ENCODE peak calls at places on chromosomes 16 and 17, in seven cellular contexts. V, T, M, L, I, J and A are unnamed samples.

GRCh38 chr17:4004517-4005295 is 40.5 kb upstream of the ATP2A3 start:
- DNase-seq in V (peak), T (peak), M (no peak), L (peak), I (peak), J (peak), A (peak)

GRCh38 chr17:51056813-51057510 is 63.7 kb downstream of the SPAG9 start:
- DNase-seq in V (peak), T (peak), M (peak), L (peak), I (no peak), J (peak), A (peak)

GRCh38 chr16:77971306-77972131 is 50.8 kb upstream of the CLEC3A start:
- DNase-seq in V (peak), T (peak), M (peak), L (peak), I (peak), J (peak), A (peak)

GRCh38 chr17:50853015-50853615 is 13.0 kb downstream of the TOB1 start:
- DNase-seq in V (no peak), T (no peak), M (no peak), L (no peak), I (no peak), J (no peak), A (no peak)

GRCh38 chr16:8727857-8728618 is 53.6 kb downstream of the ABAT start:
- DNase-seq in V (no peak), T (no peak), M (no peak), L (no peak), I (no peak), J (no peak), A (no peak)

GRCh38 chr17:1073241-1073962 is 76.5 kb downstream of the TIMM22 start:
- DNase-seq in V (no peak), T (no peak), M (no peak), L (no peak), I (no peak), J (no peak), A (peak)

GRCh38 chr16:68072038-68072695 is 13.0 kb upstream of the NFATC3 start:
- DNase-seq in V (no peak), T (no peak), M (peak), L (peak), I (peak), J (no peak), A (peak)

GRCh38 chr16:13633381-13633861 is 286.5 kb upstream of the ERCC4 start:
- DNase-seq in V (no peak), T (no peak), M (no peak), L (no peak), I (no peak), J (no peak), A (no peak)

GRCh38 chr17:697682-698081 is 17.0 kb downstream of the VPS53 start:
- DNase-seq in V (no peak), T (no peak), M (no peak), L (no peak), I (no peak), J (no peak), A (no peak)

GRCh38 chr16:21214086-21214485 is 2.7 kb upstream of the ZP2 start:
- DNase-seq in V (no peak), T (no peak), M (no peak), L (no peak), I (no peak), J (no peak), A (no peak)

GRCh38 chr17:6843241-6843890 is 11.8 kb upstream of the TEKT1 start:
- DNase-seq in V (no peak), T (peak), M (peak), L (no peak), I (no peak), J (peak), A (no peak)

GRCh38 chr17:47179141-47179540 is 10.0 kb downstream of the CDC27 start:
- DNase-seq in V (no peak), T (no peak), M (no peak), L (no peak), I (no peak), J (no peak), A (no peak)

GRCh38 chr17:35894206-35894605 is 14.0 kb upstream of the CCL5 start:
- DNase-seq in V (no peak), T (no peak), M (no peak), L (no peak), I (no peak), J (no peak), A (no peak)

GRCh38 chr17:76868176-76868668 is at the start of gene MGAT5B:
- DNase-seq in V (peak), T (peak), M (peak), L (peak), I (peak), J (peak), A (peak)

GRCh38 chr17:75842411-75842810 is 1.8 kb downstream of the UNC13D start:
- DNase-seq in V (no peak), T (no peak), M (no peak), L (no peak), I (no peak), J (no peak), A (no peak)

GRCh38 chr17:33267279-33267790 is 25.8 kb downstream of the ASIC2 start:
- DNase-seq in V (no peak), T (no peak), M (peak), L (no peak), I (no peak), J (no peak), A (no peak)

GRCh38 chr16:30956601-30957455 is 726 bp upstream of the SETD1A start:
- DNase-seq in V (peak), T (peak), M (peak), L (peak), I (peak), J (peak), A (peak)

GRCh38 chr16:56505174-56505573 is 14.7 kb downstream of the BBS2 start:
- DNase-seq in V (no peak), T (no peak), M (no peak), L (no peak), I (no peak), J (no peak), A (no peak)

GRCh38 chr17:79002796-79003593 is 6.6 kb downstream of the CANT1 start:
- DNase-seq in V (no peak), T (no peak), M (no peak), L (peak), I (no peak), J (no peak), A (no peak)

GRCh38 chr17:81000631-81001357 is 9.2 kb downstream of the CHMP6 start:
- DNase-seq in V (peak), T (no peak), M (no peak), L (peak), I (peak), J (no peak), A (no peak)

GRCh38 chr17:13478326-13478830 is 123.4 kb downstream of the HS3ST3A1 start:
- DNase-seq in V (no peak), T (no peak), M (no peak), L (no peak), I (no peak), J (no peak), A (no peak)

GRCh38 chr17:82297280-82297803 is 20.1 kb downstream of the CD7 start:
- DNase-seq in V (peak), T (no peak), M (no peak), L (peak), I (peak), J (no peak), A (peak)

GRCh38 chr17:36923814-36924221 is 13.5 kb upstream of the LHX1 start:
- DNase-seq in V (no peak), T (no peak), M (no peak), L (no peak), I (no peak), J (no peak), A (no peak)

GRCh38 chr17:19328441-19329061 is 34.0 kb downstream of the B9D1 start:
- DNase-seq in V (no peak), T (no peak), M (no peak), L (no peak), I (no peak), J (no peak), A (no peak)

GRCh38 chr16:53291757-53292392 is 142.4 kb upstream of the RBL2 start:
- DNase-seq in V (no peak), T (no peak), M (peak), L (no peak), I (no peak), J (no peak), A (no peak)

GRCh38 chr17:67211742-67212141 is 33.3 kb downstream of the HELZ start:
- DNase-seq in V (no peak), T (no peak), M (peak), L (no peak), I (no peak), J (no peak), A (no peak)

GRCh38 chr16:85449885-85450245 is 163.3 kb upstream of the GSE1 start:
- DNase-seq in V (no peak), T (no peak), M (no peak), L (no peak), I (no peak), J (no peak), A (no peak)

GRCh38 chr16:85446846-85447656 is 166.1 kb upstream of the GSE1 start:
- DNase-seq in V (peak), T (no peak), M (no peak), L (no peak), I (peak), J (no peak), A (no peak)

GRCh38 chr16:85449195-85449884 is 163.8 kb upstream of the GSE1 start:
- DNase-seq in V (no peak), T (no peak), M (no peak), L (no peak), I (no peak), J (no peak), A (no peak)

GRCh38 chr16:85447657-85448313 is 165.3 kb upstream of the GSE1 start:
- DNase-seq in V (no peak), T (no peak), M (no peak), L (no peak), I (no peak), J (no peak), A (no peak)

GRCh38 chr16:85448557-85449194 is 164.4 kb upstream of the GSE1 start:
- DNase-seq in V (peak), T (no peak), M (no peak), L (peak), I (peak), J (no peak), A (no peak)
- H3K27ac ChIP-seq in V (peak), T (no peak), M (no peak), L (peak), I (peak), J (no peak), A (peak)

DNA sequence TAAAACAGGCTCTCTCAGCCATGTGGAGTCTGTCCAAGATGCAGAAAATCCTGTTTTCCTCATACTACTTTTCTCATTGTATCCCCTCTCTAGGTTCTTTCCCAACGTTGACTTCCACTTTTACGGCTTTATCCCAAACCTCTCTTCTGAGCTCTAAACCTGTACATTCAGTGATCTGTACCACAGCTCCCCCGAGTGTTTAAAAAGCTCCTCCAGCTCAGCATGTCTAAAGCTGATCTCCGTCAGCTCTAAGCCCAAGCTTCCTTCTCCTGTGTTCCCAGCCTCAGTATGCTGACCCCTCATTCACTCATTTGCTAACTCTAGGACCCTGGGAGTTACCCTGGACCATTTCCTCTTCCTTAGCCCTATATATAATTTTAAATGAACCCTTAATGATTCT is 144.6 kb downstream of the DNAH9 start:
- DNase-seq in V (no peak), T (no peak), M (no peak), L (no peak), I (no peak), J (peak), A (no peak)
- TF ChIP-seq CTCF in V (no peak), T (no peak), M (no peak), L (peak), I (no peak), J (peak), A (no peak)

DNA sequence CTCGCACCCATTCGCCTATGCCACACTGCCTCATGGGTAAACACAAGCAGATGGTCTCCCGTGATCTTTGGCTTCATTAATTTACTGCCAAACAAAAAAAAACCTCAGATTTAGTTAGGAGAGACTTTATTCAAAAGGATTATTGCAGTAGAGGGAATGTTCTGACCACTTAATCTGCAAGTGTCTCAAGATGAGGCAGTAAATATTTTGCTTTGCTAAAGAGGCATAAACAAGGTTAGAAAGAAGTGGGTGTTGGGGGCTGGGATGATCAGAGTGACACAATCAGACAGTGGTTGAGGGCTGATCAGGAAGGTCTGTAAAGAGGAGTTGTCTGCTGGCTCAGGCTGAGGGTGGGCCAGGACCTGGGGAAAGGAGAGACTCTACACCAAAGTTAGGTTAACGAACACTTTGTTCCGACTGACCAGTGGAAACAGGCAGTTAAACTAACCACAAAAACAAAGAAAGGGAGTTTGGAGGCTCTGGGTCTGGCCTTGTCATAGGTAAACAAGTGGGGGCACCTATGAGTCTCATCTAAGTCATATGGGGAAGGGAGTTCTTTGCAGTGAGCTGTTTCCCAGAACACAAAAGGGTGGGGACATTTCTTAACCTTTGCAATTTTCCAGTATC is 28.5 kb downstream of the HSD17B2 start:
- DNase-seq in V (no peak), T (no peak), M (no peak), L (no peak), I (no peak), J (no peak), A (no peak)
- H3K27ac ChIP-seq in V (no peak), T (no peak), M (peak), L (no peak), I (peak), J (no peak), A (no peak)

DNA sequence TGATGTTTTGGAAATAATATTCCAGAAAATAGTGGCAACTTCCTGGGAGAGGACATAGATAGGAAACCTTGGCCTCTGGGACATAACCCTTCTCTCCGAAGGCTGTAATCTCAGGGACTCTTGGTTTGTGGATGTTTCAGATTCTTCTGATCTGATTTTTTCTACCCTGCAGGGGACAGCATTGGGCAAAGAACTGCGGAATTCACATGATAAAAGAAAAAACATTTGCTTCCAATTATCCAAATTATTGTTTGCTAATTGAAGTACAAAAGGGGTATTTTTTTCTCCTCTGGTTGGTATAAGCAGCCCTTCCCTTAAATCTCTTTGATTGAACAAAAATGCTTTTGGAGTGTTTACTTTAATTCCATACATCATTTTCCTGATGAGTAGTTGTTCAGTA is 251.7 kb upstream of the IRX3 start:
- DNase-seq in V (no peak), T (no peak), M (no peak), L (no peak), I (no peak), J (peak), A (no peak)
- TF ChIP-seq CTCF in V (no peak), T (no peak), M (no peak), L (no peak), I (no peak), J (peak), A (no peak)

GRCh38 chr16:11556945-11557720 is 29.6 kb downstream of the LITAF start:
- DNase-seq in V (no peak), T (no peak), M (no peak), L (no peak), I (no peak), J (no peak), A (no peak)
- H3K27ac ChIP-seq in V (peak), T (no peak), M (no peak), L (no peak), I (peak), J (no peak), A (no peak)

GRCh38 chr16:88060524-88061219 is 109.4 kb downstream of the BANP start:
- DNase-seq in V (no peak), T (no peak), M (no peak), L (no peak), I (no peak), J (peak), A (no peak)
- TF ChIP-seq CTCF in V (no peak), T (no peak), M (no peak), L (no peak), I (no peak), J (peak), A (no peak)

DNA sequence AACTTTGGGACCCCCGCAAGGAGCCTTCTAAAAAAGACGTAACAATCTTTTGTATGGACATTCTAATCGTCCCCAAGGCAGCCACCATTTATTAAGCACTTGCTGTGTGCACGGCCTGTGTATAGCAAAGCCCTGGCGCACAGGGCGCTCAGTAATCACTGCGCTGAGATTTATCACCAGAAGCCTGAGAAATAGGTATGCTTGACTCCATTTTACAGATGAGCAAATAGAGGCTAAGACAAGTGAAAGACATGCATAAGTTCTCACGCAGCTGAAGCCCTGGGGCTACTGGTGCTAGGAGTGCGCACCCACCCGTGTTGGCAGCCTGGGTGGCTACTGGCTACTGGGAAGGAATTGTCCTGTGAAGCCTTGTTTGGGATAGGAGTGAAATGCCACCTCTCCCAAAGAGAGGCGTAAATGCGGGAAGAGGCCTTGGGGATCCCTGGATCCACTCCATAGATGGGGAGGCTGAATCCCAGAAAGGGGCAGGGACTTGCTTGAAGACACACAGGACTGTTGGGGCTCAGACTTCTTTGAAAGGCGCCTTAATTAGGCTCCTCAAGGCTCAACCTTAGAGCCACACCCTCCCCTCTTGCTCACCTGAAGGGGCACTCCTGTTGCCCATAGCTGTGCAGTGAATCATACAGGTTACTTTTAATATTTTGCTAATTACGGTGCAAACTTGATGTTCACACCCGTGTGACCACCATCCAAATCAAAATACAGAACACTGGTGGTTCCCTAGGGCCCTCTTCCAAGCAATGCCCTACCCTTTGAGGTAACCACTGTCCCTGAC is 634 bp upstream of the NATD1 start:
- DNase-seq in V (no peak), T (no peak), M (no peak), L (no peak), I (no peak), J (no peak), A (no peak)
- H3K27ac ChIP-seq in V (peak), T (no peak), M (peak), L (no peak), I (peak), J (no peak), A (peak)

GRCh38 chr16:89489040-89489721 is 1.2 kb downstream of the ANKRD11 start:
- DNase-seq in V (peak), T (peak), M (peak), L (peak), I (peak), J (peak), A (peak)
- TF ChIP-seq CTCF in V (no peak), T (no peak), M (peak), L (no peak), I (peak), J (peak), A (peak)

GRCh38 chr16:11619327-11619851 is 32.7 kb upstream of the LITAF start:
- DNase-seq in V (no peak), T (no peak), M (no peak), L (no peak), I (no peak), J (no peak), A (no peak)
- H3K27ac ChIP-seq in V (no peak), T (no peak), M (peak), L (no peak), I (peak), J (no peak), A (no peak)